ENCODE peak calls at places on chromosomes 16 and 17, in seven cellular contexts. N is foreskin keratinocyte, A is heart left ventricle, J is thoracic aorta, Z is fibroblast of lung, C is dorsolateral prefrontal cortex, F is pancreas. O is an unnamed sample.
A peak's percentile ranks its signal among the peaks of the same experiment; 100 is the strongest.

GRCh38 chr16:28104404-28104803 is 40.9 kb upstream of the GSG1L start:
- DNase-seq in N (no peak), A (no peak), J (no peak), Z (no peak), C (no peak), F (no peak), O (no peak)

GRCh38 chr17:81722184-81723120 is 10.4 kb downstream of the SLC25A10 start:
- DNase-seq in N (no peak), A (no peak), J (no peak), Z (no peak), C (no peak), F (peak; percentile 99), O (peak; percentile 94)

GRCh38 chr17:59962739-59963318 is 1.7 kb downstream of the RNFT1 start:
- DNase-seq in N (no peak), A (no peak), J (no peak), Z (no peak), C (no peak), F (no peak), O (no peak)

GRCh38 chr17:79520893-79521210 is 90.0 kb downstream of the RBFOX3 start:
- DNase-seq in N (no peak), A (no peak), J (no peak), Z (no peak), C (no peak), F (no peak), O (no peak)

GRCh38 chr16:70490261-70490660 is 33.1 kb downstream of the COG4 start:
- DNase-seq in N (no peak), A (no peak), J (no peak), Z (peak; percentile 9), C (no peak), F (no peak), O (no peak)

GRCh38 chr16:83936581-83937165 is 16.4 kb upstream of the OSGIN1 start:
- DNase-seq in N (no peak), A (no peak), J (no peak), Z (no peak), C (no peak), F (no peak), O (no peak)

GRCh38 chr17:81012574-81013447 is 21.2 kb downstream of the CHMP6 start:
- DNase-seq in N (no peak), A (no peak), J (no peak), Z (no peak), C (no peak), F (peak; percentile 21), O (no peak)

GRCh38 chr17:5562661-5563360 is 21.5 kb downstream of the NLRP1 start:
- DNase-seq in N (no peak), A (no peak), J (no peak), Z (no peak), C (no peak), F (no peak), O (no peak)

GRCh38 chr17:56679148-56679766 is 85.8 kb downstream of the NOG start:
- DNase-seq in N (no peak), A (no peak), J (no peak), Z (peak; percentile 42), C (no peak), F (no peak), O (no peak)

GRCh38 chr16:3076577-3076976 is 11.1 kb downstream of the IL32 start:
- DNase-seq in N (no peak), A (no peak), J (no peak), Z (no peak), C (no peak), F (peak; percentile 13), O (no peak)

GRCh38 chr17:29593546-29594440 is 861 bp downstream of the ANKRD13B start:
- DNase-seq in N (no peak), A (peak; percentile 23), J (no peak), Z (no peak), C (no peak), F (peak; percentile 75), O (no peak)

GRCh38 chr16:2429771-2430663 is 770 bp downstream of the CCNF start:
- DNase-seq in N (no peak), A (no peak), J (no peak), Z (peak; percentile 9), C (no peak), F (no peak), O (peak; percentile 45)

GRCh38 chr16:59169168-59169567 is 435.1 kb upstream of the GOT2 start:
- DNase-seq in N (peak; percentile 3), A (no peak), J (no peak), Z (no peak), C (no peak), F (no peak), O (no peak)

GRCh38 chr16:23407436-23408125 is 45.4 kb downstream of the COG7 start:
- DNase-seq in N (no peak), A (no peak), J (no peak), Z (no peak), C (no peak), F (no peak), O (no peak)

GRCh38 chr17:80818871-80819270 is 172.8 kb upstream of the CHMP6 start:
- DNase-seq in N (no peak), A (no peak), J (no peak), Z (no peak), C (peak; percentile 13), F (no peak), O (no peak)

GRCh38 chr17:48513097-48513496 is 17.7 kb downstream of the HOXB1 start:
- DNase-seq in N (no peak), A (no peak), J (no peak), Z (no peak), C (no peak), F (no peak), O (no peak)

GRCh38 chr17:21095735-21096134 is 31.0 kb upstream of the DHRS7B start:
- DNase-seq in N (no peak), A (no peak), J (no peak), Z (no peak), C (no peak), F (no peak), O (no peak)

GRCh38 chr17:42288985-42289862 is 926 bp downstream of the STAT5A start:
- DNase-seq in N (no peak), A (no peak), J (no peak), Z (no peak), C (peak; percentile 45), F (peak; percentile 88), O (peak; percentile 66)

GRCh38 chr16:89295071-89295900 is 77.8 kb downstream of the ZNF778 start:
- DNase-seq in N (no peak), A (no peak), J (no peak), Z (no peak), C (no peak), F (peak; percentile 69), O (no peak)

DNA sequence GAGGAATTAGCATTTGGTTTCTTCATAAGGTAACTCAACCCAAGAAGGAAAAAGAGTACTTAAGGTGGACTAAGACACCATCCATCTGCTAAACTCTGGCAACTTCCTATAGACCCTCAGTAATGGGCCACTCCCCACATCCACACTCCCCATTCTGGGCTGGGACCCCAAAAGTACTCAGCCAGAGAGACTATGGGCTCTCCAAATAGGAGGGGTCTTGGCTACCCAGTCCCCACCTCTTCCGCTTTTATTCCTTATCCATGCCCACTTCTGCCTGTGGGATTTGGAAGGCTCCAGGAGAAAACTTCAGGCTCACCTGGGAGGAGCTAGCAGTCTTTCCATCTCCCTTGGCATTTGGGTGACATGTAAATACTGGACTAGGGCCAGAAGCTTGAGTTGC is 164.5 kb upstream of the CCL2 start:
- DNase-seq in N (no peak), A (no peak), J (no peak), Z (no peak), C (no peak), F (no peak), O (no peak)
- H3K27ac ChIP-seq in N (no peak overlapping the region), A (no peak overlapping the region), J (no peak overlapping the region), Z (no peak overlapping the region), C (no peak overlapping the region), F (no peak overlapping the region), O (no peak overlapping the region)

GRCh38 chr16:20308266-20308665 is 19.0 kb downstream of the GP2 start:
- DNase-seq in N (no peak), A (no peak), J (no peak), Z (no peak), C (no peak), F (peak; percentile 86), O (no peak)

GRCh38 chr16:20307791-20308190 is 19.5 kb downstream of the GP2 start:
- DNase-seq in N (no peak), A (no peak), J (no peak), Z (no peak), C (no peak), F (no peak), O (no peak)

GRCh38 chr16:20310421-20311395 is 16.6 kb downstream of the GP2 start:
- DNase-seq in N (no peak), A (no peak), J (no peak), Z (no peak), C (no peak), F (peak; percentile 78), O (no peak)

GRCh38 chr16:20309786-20310185 is 17.5 kb downstream of the GP2 start:
- DNase-seq in N (no peak), A (no peak), J (no peak), Z (no peak), C (no peak), F (peak; percentile 88), O (no peak)

GRCh38 chr16:20308801-20309590 is 18.3 kb downstream of the GP2 start:
- DNase-seq in N (no peak), A (no peak), J (no peak), Z (no peak), C (no peak), F (peak; percentile 86), O (no peak)
- H3K27ac ChIP-seq in N (no peak overlapping the region), A (no peak overlapping the region), J (no peak overlapping the region), Z (no peak overlapping the region), C (no peak overlapping the region), F (no peak overlapping the region), O (no peak overlapping the region)

DNA sequence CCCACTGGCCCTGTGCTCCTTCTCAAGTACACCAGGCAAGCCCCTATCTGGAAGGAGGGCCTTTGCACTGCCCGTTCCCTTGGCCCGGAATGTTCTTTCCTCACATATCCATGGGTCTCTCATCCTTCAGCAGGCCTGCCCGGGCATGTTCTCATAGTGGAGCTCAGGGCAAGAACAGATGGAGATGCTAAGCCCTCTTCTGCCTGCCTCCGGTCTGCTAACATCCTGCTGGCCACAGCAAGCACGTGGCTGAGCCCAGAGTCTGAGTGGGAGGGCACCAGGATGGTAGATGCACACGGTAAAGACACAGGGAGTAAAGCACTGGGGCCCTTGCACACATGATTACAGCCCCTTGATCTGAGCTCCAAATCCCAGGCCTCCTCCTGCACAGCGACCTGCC is 19.8 kb upstream of the ANKRD40CL start:
- DNase-seq in N (peak; percentile 72), A (no peak), J (no peak), Z (no peak), C (no peak), F (no peak), O (no peak)
- H3K27ac ChIP-seq in N (peak overlapping the region; percentile 40), A (no peak overlapping the region), J (no peak overlapping the region), Z (no peak overlapping the region), C (no peak overlapping the region), F (no peak overlapping the region), O (no peak overlapping the region)

GRCh38 chr16:87635541-87636049 is 33.3 kb downstream of the JPH3 start:
- DNase-seq in N (no peak), A (peak; percentile 43), J (no peak), Z (peak; percentile 18), C (peak; percentile 73), F (no peak), O (peak; percentile 68)
- H3K27ac ChIP-seq in N (no peak overlapping the region), A (no peak overlapping the region), J (no peak overlapping the region), Z (no peak overlapping the region), C (no peak overlapping the region), F (no peak overlapping the region), O (no peak overlapping the region)

DNA sequence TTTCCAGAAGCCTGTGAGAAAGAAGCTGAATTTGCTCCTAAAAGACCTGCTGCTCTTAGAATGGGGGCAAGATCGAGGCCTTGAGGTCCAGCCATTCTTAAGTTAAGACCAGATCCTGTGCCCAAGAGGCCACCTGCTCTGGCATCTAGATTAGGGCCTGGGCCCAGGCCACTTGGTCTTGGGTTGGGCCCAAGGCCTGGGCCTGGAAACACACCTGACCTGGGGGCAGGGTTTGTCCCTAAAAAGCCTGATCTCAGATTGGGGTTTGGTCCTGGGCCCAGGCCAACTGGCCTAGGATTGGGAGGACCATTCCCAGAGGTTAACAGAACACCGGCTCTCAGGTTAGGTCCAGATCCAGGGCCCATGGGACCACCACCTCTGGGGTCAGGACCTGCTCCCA is 12.9 kb downstream of the CHTF8 start:
- DNase-seq in N (no peak), A (no peak), J (no peak), Z (no peak), C (no peak), F (no peak), O (no peak)
- H3K27ac ChIP-seq in N (no peak overlapping the region), A (no peak overlapping the region), J (no peak overlapping the region), Z (no peak overlapping the region), C (no peak overlapping the region), F (peak overlapping the region; percentile 53), O (no peak overlapping the region)

O was measured in colonic mucosa.